ENCODE peak calls at places on chromosome 17, in ten cellular contexts. T, H, Q, P, F, B, S, G, O and A are unnamed samples.
A peak's percentile ranks its signal among the peaks of the same experiment; 100 is the strongest.

GRCh38 chr17:29154516-29155234 is 25.5 kb downstream of the MYO18A start:
- DNase-seq in G (no peak), O (no peak), T (no peak), P (no peak), B (no peak), Q (no peak), F (no peak), S (no peak), H (peak; percentile 53), A (no peak)

GRCh38 chr17:13943859-13944258 is 125.4 kb upstream of the COX10 start:
- DNase-seq in G (no peak), H (no peak), O (no peak), F (no peak), P (no peak), S (no peak), Q (no peak), T (no peak), B (no peak), A (no peak)

GRCh38 chr17:46822388-46822921 is 4.0 kb upstream of the WNT3 start:
- DNase-seq in T (no peak), Q (no peak), O (no peak), F (no peak), H (no peak), B (no peak), P (no peak), G (no peak), S (no peak), A (no peak)

GRCh38 chr17:16937431-16937830 is 34.5 kb downstream of the TNFRSF13B start:
- DNase-seq in G (no peak), F (no peak), P (no peak), H (no peak), Q (no peak), T (no peak), B (no peak), O (no peak), S (no peak), A (no peak)

GRCh38 chr17:81040791-81041337 is 5.9 kb downstream of the BAIAP2 start:
- DNase-seq in Q (no peak), F (no peak), B (no peak), P (no peak), G (peak; percentile 42), S (peak; percentile 33), H (peak; percentile 66), T (no peak), O (no peak), A (no peak)

GRCh38 chr17:75704963-75705875 is 16.0 kb upstream of the ITGB4 start:
- DNase-seq in F (no peak), G (no peak), T (no peak), S (no peak), O (no peak), H (no peak), P (no peak), B (no peak), Q (no peak), A (no peak)

GRCh38 chr17:8255499-8255898 is 6.4 kb downstream of the PFAS start:
- DNase-seq in T (no peak), Q (no peak), O (no peak), P (no peak), S (no peak), H (peak; percentile 10), B (no peak), F (no peak), G (no peak), A (no peak)

GRCh38 chr17:35404360-35404759 is 27.9 kb downstream of the SLFN12 start:
- DNase-seq in H (no peak), F (no peak), S (peak; percentile 14), O (peak; percentile 38), Q (no peak), B (no peak), P (no peak), G (no peak), T (no peak), A (no peak)

GRCh38 chr17:31674717-31675349 is 184.2 kb downstream of the COPRS start:
- DNase-seq in B (no peak), S (peak; percentile 77), Q (no peak), O (peak; percentile 91), F (no peak), P (no peak), G (peak; percentile 41), T (no peak), H (peak; percentile 48), A (no peak)

GRCh38 chr17:82534401-82534812 is 14.9 kb downstream of the FOXK2 start:
- DNase-seq in O (peak; percentile 43), S (no peak), F (no peak), P (no peak), B (no peak), Q (no peak), H (no peak), T (no peak), G (no peak), A (no peak)

GRCh38 chr17:67559381-67559966 is 158.3 kb upstream of the NOL11 start:
- DNase-seq in H (no peak), F (no peak), S (no peak), T (no peak), O (no peak), G (no peak), P (no peak), Q (no peak), B (no peak), A (no peak)

GRCh38 chr17:28193241-28193640 is 125.8 kb upstream of the TMEM97 start:
- DNase-seq in G (no peak), H (no peak), B (no peak), T (no peak), Q (peak; percentile 3), F (no peak), P (no peak), S (no peak), O (no peak), A (no peak)

GRCh38 chr17:50205111-50205821 is 3.8 kb upstream of the COL1A1 start:
- DNase-seq in H (peak; percentile 68), B (no peak), Q (no peak), P (no peak), F (no peak), S (peak; percentile 73), T (no peak), O (no peak), G (no peak), A (no peak)

GRCh38 chr17:33968350-33969044 is 286.6 kb upstream of the CCL2 start:
- DNase-seq in T (no peak), Q (peak; percentile 89), O (no peak), P (no peak), H (peak; percentile 10), B (no peak), F (no peak), S (no peak), G (peak; percentile 7), A (no peak)

GRCh38 chr17:37177234-37177633 is 198.6 kb upstream of the C17orf78 start:
- DNase-seq in S (no peak), H (no peak), B (no peak), F (no peak), Q (no peak), O (peak; percentile 41), T (no peak), G (no peak), P (no peak), A (no peak)

GRCh38 chr17:28057731-28058246 is 15.3 kb downstream of the NLK start:
- DNase-seq in B (no peak), F (no peak), Q (no peak), H (peak; percentile 57), O (peak; percentile 64), P (no peak), S (peak; percentile 54), T (no peak), G (no peak), A (no peak)

GRCh38 chr17:38731526-38732294 is 1.6 kb downstream of the CISD3 start:
- DNase-seq in Q (peak; percentile 22), T (no peak), H (peak; percentile 27), O (no peak), B (no peak), F (no peak), G (no peak), P (no peak), S (no peak), A (no peak)

GRCh38 chr17:34416116-34416515 is 53.1 kb upstream of the CCL1 start:
- DNase-seq in Q (no peak), B (no peak), S (no peak), T (no peak), F (no peak), P (no peak), G (no peak), H (no peak), O (no peak), A (no peak)

GRCh38 chr17:1907818-1908698 is 78.3 kb downstream of the RPA1 start:
- DNase-seq in T (no peak), G (peak; percentile 40), B (no peak), O (no peak), S (peak; percentile 28), P (no peak), Q (peak; percentile 74), H (peak; percentile 75), F (no peak), A (no peak)

GRCh38 chr17:9615486-9615885 is 29.8 kb upstream of the USP43 start:
- DNase-seq in P (no peak), H (no peak), G (no peak), O (peak; percentile 51), Q (no peak), B (no peak), S (peak; percentile 10), F (no peak), T (no peak), A (no peak)

GRCh38 chr17:60231234-60231633 is 81.5 kb downstream of the CA4 start:
- DNase-seq in G (peak; percentile 24), Q (peak; percentile 53), H (peak; percentile 62), B (no peak), S (peak; percentile 51), O (peak; percentile 9), F (no peak), T (no peak), P (no peak), A (no peak)

GRCh38 chr17:42414782-42415409 is 8.2 kb downstream of the CAVIN1 start:
- DNase-seq in P (no peak), Q (no peak), F (peak; percentile 46), S (no peak), H (no peak), O (no peak), T (no peak), G (no peak), B (no peak), A (no peak)

GRCh38 chr17:27956601-27957445 is 63.7 kb upstream of the LYRM9 start:
- DNase-seq in Q (peak; percentile 9), S (peak; percentile 8), T (no peak), G (no peak), B (no peak), O (no peak), F (no peak), P (no peak), H (peak; percentile 43), A (no peak)

GRCh38 chr17:65401581-65401980 is 159.9 kb downstream of the AXIN2 start:
- DNase-seq in P (no peak), T (no peak), F (no peak), Q (no peak), G (no peak), O (no peak), H (no peak), B (no peak), S (no peak), A (no peak)

GRCh38 chr17:42674755-42675347 is 1.9 kb downstream of the PLEKHH3 start:
- DNase-seq in P (no peak), H (no peak), S (no peak), Q (no peak), G (no peak), O (no peak), B (no peak), F (no peak), T (no peak), A (no peak)

GRCh38 chr17:15284537-15284936 is 19.4 kb upstream of the PMP22 start:
- DNase-seq in H (no peak), Q (no peak), S (no peak), P (no peak), B (no peak), F (no peak), O (no peak), T (no peak), G (no peak), A (no peak)

GRCh38 chr17:40532520-40533253 is 31.3 kb upstream of the TNS4 start:
- DNase-seq in F (no peak), Q (no peak), P (no peak), H (no peak), G (no peak), B (no peak), S (peak; percentile 34), T (no peak), O (no peak), A (no peak)

GRCh38 chr17:17680477-17681186 is 626 bp upstream of the RAI1 start:
- DNase-seq in Q (peak; percentile 39), O (no peak), B (no peak), F (peak; percentile 8), T (no peak), H (no peak), G (no peak), S (no peak), P (no peak), A (no peak)